ENCODE peak calls at places on chromosomes 7 and 10, in six cellular contexts. I is HTR-8/SVneo, R is HCEC 1CT, H is upper lobe of left lung, N is thoracic aorta, Q is fibroblast of lung. J is an unnamed sample.

GRCh38 chr10:117541405-117541908 is 1.1 kb upstream of the EMX2 start:
- DNase-seq in I (no peak), R (no peak), H (no peak), N (no peak), Q (peak), J (no peak)

GRCh38 chr7:140209866-140210609 is 33.3 kb upstream of the KDM7A start:
- DNase-seq in I (no peak), R (no peak), H (peak), N (no peak), Q (no peak), J (no peak)

GRCh38 chr7:131603932-131604331 is 47.5 kb upstream of the PODXL start:
- DNase-seq in I (no peak), R (no peak), H (no peak), N (no peak), Q (no peak), J (no peak)

GRCh38 chr7:77989981-77990566 is 191.5 kb downstream of the PHTF2 start:
- DNase-seq in I (no peak), R (no peak), H (no peak), N (no peak), Q (no peak), J (no peak)

GRCh38 chr7:134016223-134016941 is 110.8 kb upstream of the LRGUK start:
- DNase-seq in I (peak), R (peak), H (no peak), N (no peak), Q (peak), J (peak)

GRCh38 chr7:35908305-35909223 is 107.7 kb downstream of the SEPTIN7 start:
- DNase-seq in I (no peak), R (no peak), H (no peak), N (no peak), Q (no peak), J (no peak)

GRCh38 chr7:69430502-69431145 is 167.7 kb upstream of the AUTS2 start:
- DNase-seq in I (no peak), R (no peak), H (no peak), N (no peak), Q (no peak), J (no peak)

GRCh38 chr10:34526758-34527730 is 288.1 kb downstream of the PARD3 start:
- DNase-seq in I (peak), R (peak), H (no peak), N (no peak), Q (peak), J (peak)

GRCh38 chr10:71728218-71728737 is 8.7 kb upstream of the C10orf105 start:
- DNase-seq in I (no peak), R (no peak), H (no peak), N (no peak), Q (no peak), J (no peak)

GRCh38 chr10:5297466-5297865 is 67.3 kb upstream of the UCN3 start:
- DNase-seq in I (no peak), R (peak), H (no peak), N (no peak), Q (no peak), J (no peak)

GRCh38 chr10:79101560-79101971 is 32.8 kb downstream of the ZMIZ1 start:
- DNase-seq in I (no peak), R (no peak), H (no peak), N (no peak), Q (no peak), J (no peak)

GRCh38 chr7:101436857-101437576 is 74.3 kb downstream of the COL26A1 start:
- DNase-seq in I (no peak), R (no peak), H (no peak), N (no peak), Q (no peak), J (no peak)

GRCh38 chr10:50582766-50583762 is 40.7 kb downstream of the SGMS1 start:
- DNase-seq in I (no peak), R (no peak), H (no peak), N (no peak), Q (no peak), J (peak)

GRCh38 chr10:3477683-3478082 is 305.1 kb upstream of the PITRM1 start:
- DNase-seq in I (no peak), R (peak), H (no peak), N (no peak), Q (peak), J (no peak)

GRCh38 chr7:64300641-64301405 is 12.9 kb upstream of the ZNF736 start:
- DNase-seq in I (no peak), R (no peak), H (no peak), N (no peak), Q (no peak), J (peak)

GRCh38 chr7:50206521-50207250 is 97.8 kb upstream of the IKZF1 start:
- DNase-seq in I (no peak), R (no peak), H (peak), N (no peak), Q (no peak), J (peak)

GRCh38 chr7:151601521-151602305 is 82.0 kb upstream of the RHEB start:
- DNase-seq in I (no peak), R (no peak), H (peak), N (no peak), Q (peak), J (no peak)

GRCh38 chr7:17041324-17041723 is 159.5 kb upstream of the AGR3 start:
- DNase-seq in I (peak), R (peak), H (no peak), N (no peak), Q (peak), J (no peak)

J was measured in RKO.